ENCODE peak calls at places on chromosome X, in five cellular contexts. W, X, M, D and T are unnamed samples.
A peak's percentile ranks its signal among the peaks of the same experiment; 100 is the strongest.

GRCh38 chrX:39725928-39726619 is 371.7 kb downstream of the BCOR start:
- DNase-seq in X (peak; percentile 86), W (no peak), M (no peak), D (no peak), T (no peak)

GRCh38 chrX:138756234-138756633 is 44.7 kb upstream of the FGF13 start:
- DNase-seq in W (no peak), M (no peak), X (peak; percentile 0), D (peak; percentile 11), T (no peak)

GRCh38 chrX:80721186-80721585 is 88.5 kb downstream of the BRWD3 start:
- DNase-seq in X (no peak), W (no peak), M (no peak), D (no peak), T (no peak)

GRCh38 chrX:53018627-53019026 is 30.0 kb upstream of the GPR173 start:
- DNase-seq in D (no peak), M (no peak), W (no peak), X (no peak), T (no peak)

GRCh38 chrX:44265559-44265958 is 77.9 kb downstream of the EFHC2 start:
- DNase-seq in W (peak; percentile 29), D (no peak), M (no peak), X (no peak), T (no peak)

GRCh38 chrX:57282568-57282967 is 3.9 kb upstream of the FAAH2 start:
- DNase-seq in W (peak; percentile 56), D (peak; percentile 4), M (no peak), X (no peak), T (no peak)

GRCh38 chrX:129522184-129523059 is 868 bp downstream of the SMARCA1 start:
- DNase-seq in M (peak; percentile 67), W (no peak), X (peak; percentile 70), D (peak; percentile 66), T (no peak)

GRCh38 chrX:40150503-40150902 is 52.7 kb upstream of the BCOR start:
- DNase-seq in M (no peak), W (no peak), D (no peak), X (no peak), T (no peak)

GRCh38 chrX:150365051-150365952 is 2.2 kb downstream of the MAMLD1 start:
- DNase-seq in W (peak; percentile 46), D (peak; percentile 80), X (peak; percentile 67), M (no peak), T (no peak)

GRCh38 chrX:25015486-25016360 is at the start of gene ARX:
- DNase-seq in X (peak; percentile 47), M (peak; percentile 51), W (no peak), D (peak; percentile 57), T (peak; percentile 43)

GRCh38 chrX:70479970-70480659 is 35.5 kb downstream of the DLG3 start:
- DNase-seq in X (peak; percentile 23), M (no peak), W (no peak), D (peak; percentile 30), T (no peak)

GRCh38 chrX:68842781-68843581 is 14.2 kb downstream of the EFNB1 start:
- DNase-seq in M (no peak), D (no peak), W (no peak), X (peak; percentile 38), T (no peak)

GRCh38 chrX:131366387-131366786 is 77.3 kb upstream of the IGSF1 start:
- DNase-seq in M (no peak), W (peak; percentile 61), X (no peak), D (peak; percentile 1), T (no peak)

GRCh38 chrX:64377753-64378152 is 17.5 kb downstream of the MTMR8 start:
- DNase-seq in D (no peak), W (no peak), M (no peak), X (no peak), T (no peak)
- TF ChIP-seq CTCF in D (no peak), W (no peak), M (no peak), X (no peak), T (no peak)

GRCh38 chrX:154374361-154375155 is at the start of gene FLNA:
- DNase-seq in M (peak; percentile 63), D (no peak), W (peak; percentile 34), X (no peak), T (no peak)
- TF ChIP-seq CTCF in M (no peak), D (peak; percentile 19), W (peak; percentile 13), X (no peak), T (peak; percentile 1)

GRCh38 chrX:135463937-135464336 is 42.2 kb downstream of the SMIM10L2A start:
- DNase-seq in X (peak; percentile 25), D (peak; percentile 6), M (no peak), W (peak; percentile 11), T (no peak)
- TF ChIP-seq CTCF in X (peak; percentile 29), D (no peak), M (peak; percentile 21), W (peak; percentile 33), T (peak; percentile 26)

GRCh38 chrX:11667286-11667685 is 1.6 kb upstream of the ARHGAP6 start:
- DNase-seq in M (no peak), W (no peak), D (no peak), X (no peak), T (no peak)

GRCh38 chrX:11663875-11664210 is 1.9 kb downstream of the ARHGAP6 start:
- DNase-seq in D (peak; percentile 2), X (no peak), W (no peak), M (no peak), T (no peak)

GRCh38 chrX:11664211-11664888 is 1.4 kb downstream of the ARHGAP6 start:
- DNase-seq in D (no peak), M (peak; percentile 22), W (no peak), X (peak; percentile 22), T (no peak)

GRCh38 chrX:11665144-11666040 is at the start of gene ARHGAP6:
- DNase-seq in D (peak; percentile 30), M (peak; percentile 29), W (no peak), X (peak; percentile 72), T (no peak)

DNA sequence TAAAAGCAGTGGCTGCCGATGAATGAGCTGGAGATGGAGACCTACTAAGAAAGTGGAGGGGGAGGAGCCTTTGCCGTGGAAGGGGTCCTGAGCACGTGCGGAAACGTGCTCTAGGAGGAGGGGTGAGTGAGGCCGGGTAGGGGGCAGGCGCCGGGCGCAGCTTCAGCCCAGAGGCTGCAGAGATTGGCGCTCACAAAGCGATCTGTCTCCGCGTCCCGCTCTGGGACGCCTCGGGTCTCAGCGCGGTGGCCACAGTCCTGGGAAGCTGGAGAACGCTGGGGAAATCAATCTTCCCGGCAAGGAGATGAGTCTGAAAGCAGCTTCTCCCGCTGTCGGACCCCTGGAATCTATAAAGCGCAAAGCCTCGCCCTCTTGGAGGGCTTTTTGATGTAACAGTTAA is 460 bp upstream of the ARHGAP6 start:
- DNase-seq in M (no peak), D (no peak), X (peak; percentile 2), W (no peak), T (no peak)
- TF ChIP-seq CTCF in M (no peak), D (no peak), X (no peak), W (no peak), T (no peak)

GRCh38 chrX:152343306-152343705 is 107.8 kb downstream of the GABRA3 start:
- DNase-seq in D (no peak), W (no peak), M (no peak), X (no peak), T (no peak)
- TF ChIP-seq CTCF in D (peak; percentile 26), W (no peak), M (no peak), X (no peak), T (peak; percentile 32)

GRCh38 chrX:100615015-100615414 is 21.6 kb downstream of the TSPAN6 start:
- DNase-seq in W (peak; percentile 85), D (peak; percentile 60), M (no peak), X (peak; percentile 83), T (no peak)
- TF ChIP-seq CTCF in W (peak; percentile 61), D (peak; percentile 47), M (peak; percentile 43), X (peak; percentile 56), T (peak; percentile 63)